ENCODE peak calls at places on chromosomes 2 and 18, in five cellular contexts. One of them, this sample, is unnamed.

GRCh38 chr2:180660881-180661280 is 319.5 kb upstream of the UBE2E3 start:
- DNase-seq in Panc1: no peak
- DNase-seq in upper lobe of left lung: no peak
- DNase-seq in astrocyte: no peak
- DNase-seq in MCF 10A: no peak
- DNase-seq in this sample: no peak

GRCh38 chr18:42545825-42546224 is 569.7 kb downstream of the RIT2 start:
- DNase-seq in Panc1: peak
- DNase-seq in upper lobe of left lung: no peak
- DNase-seq in astrocyte: peak
- DNase-seq in MCF 10A: peak
- DNase-seq in this sample: no peak

GRCh38 chr18:46756559-46757201 is at the start of gene ST8SIA5:
- DNase-seq in Panc1: no peak
- DNase-seq in upper lobe of left lung: peak
- DNase-seq in astrocyte: no peak
- DNase-seq in MCF 10A: no peak
- DNase-seq in this sample: no peak

GRCh38 chr2:39696072-39696471 is 30.4 kb downstream of the TMEM178A start:
- DNase-seq in Panc1: no peak
- DNase-seq in upper lobe of left lung: no peak
- DNase-seq in astrocyte: peak
- DNase-seq in MCF 10A: no peak
- DNase-seq in this sample: no peak

GRCh38 chr2:157443795-157444642 is at the start of gene CYTIP:
- DNase-seq in Panc1: no peak
- DNase-seq in upper lobe of left lung: no peak
- DNase-seq in astrocyte: no peak
- DNase-seq in MCF 10A: no peak
- DNase-seq in this sample: peak

GRCh38 chr2:239047420-239047819 is 199.5 kb downstream of the TWIST2 start:
- DNase-seq in Panc1: no peak
- DNase-seq in upper lobe of left lung: no peak
- DNase-seq in astrocyte: no peak
- DNase-seq in MCF 10A: no peak
- DNase-seq in this sample: no peak

GRCh38 chr2:3754795-3755194 is 51.4 kb downstream of the DCDC2C start:
- DNase-seq in Panc1: no peak
- DNase-seq in upper lobe of left lung: no peak
- DNase-seq in astrocyte: no peak
- DNase-seq in MCF 10A: no peak
- DNase-seq in this sample: no peak

GRCh38 chr2:234191819-234192407 is 141.4 kb downstream of the SPP2 start:
- DNase-seq in Panc1: no peak
- DNase-seq in upper lobe of left lung: no peak
- DNase-seq in astrocyte: peak
- DNase-seq in MCF 10A: peak
- DNase-seq in this sample: no peak

GRCh38 chr2:196259507-196260481 is 88.4 kb upstream of the STK17B start:
- DNase-seq in Panc1: no peak
- DNase-seq in upper lobe of left lung: no peak
- DNase-seq in astrocyte: peak
- DNase-seq in MCF 10A: no peak
- DNase-seq in this sample: no peak

GRCh38 chr2:182941939-182942338 is 75.5 kb upstream of the FRZB start:
- DNase-seq in Panc1: no peak
- DNase-seq in upper lobe of left lung: no peak
- DNase-seq in astrocyte: no peak
- DNase-seq in MCF 10A: no peak
- DNase-seq in this sample: no peak

GRCh38 chr2:202237787-202238233 is 587 bp downstream of the SUMO1 start:
- DNase-seq in Panc1: no peak
- DNase-seq in upper lobe of left lung: no peak
- DNase-seq in astrocyte: peak
- DNase-seq in MCF 10A: peak
- DNase-seq in this sample: no peak

GRCh38 chr18:6054443-6054842 is 159.1 kb upstream of the TMEM200C start:
- DNase-seq in Panc1: no peak
- DNase-seq in upper lobe of left lung: no peak
- DNase-seq in astrocyte: no peak
- DNase-seq in MCF 10A: no peak
- DNase-seq in this sample: no peak

GRCh38 chr2:11562476-11562875 is 28.6 kb downstream of the GREB1 start:
- DNase-seq in Panc1: no peak
- DNase-seq in upper lobe of left lung: peak
- DNase-seq in astrocyte: no peak
- DNase-seq in MCF 10A: no peak
- DNase-seq in this sample: no peak

GRCh38 chr2:74194799-74195198 is 3.6 kb upstream of the MTHFD2 start:
- DNase-seq in Panc1: no peak
- DNase-seq in upper lobe of left lung: no peak
- DNase-seq in astrocyte: no peak
- DNase-seq in MCF 10A: no peak
- DNase-seq in this sample: no peak

GRCh38 chr2:188466761-188467160 is 175.1 kb downstream of the GULP1 start:
- DNase-seq in Panc1: no peak
- DNase-seq in upper lobe of left lung: no peak
- DNase-seq in astrocyte: no peak
- DNase-seq in MCF 10A: no peak
- DNase-seq in this sample: no peak

DNA sequence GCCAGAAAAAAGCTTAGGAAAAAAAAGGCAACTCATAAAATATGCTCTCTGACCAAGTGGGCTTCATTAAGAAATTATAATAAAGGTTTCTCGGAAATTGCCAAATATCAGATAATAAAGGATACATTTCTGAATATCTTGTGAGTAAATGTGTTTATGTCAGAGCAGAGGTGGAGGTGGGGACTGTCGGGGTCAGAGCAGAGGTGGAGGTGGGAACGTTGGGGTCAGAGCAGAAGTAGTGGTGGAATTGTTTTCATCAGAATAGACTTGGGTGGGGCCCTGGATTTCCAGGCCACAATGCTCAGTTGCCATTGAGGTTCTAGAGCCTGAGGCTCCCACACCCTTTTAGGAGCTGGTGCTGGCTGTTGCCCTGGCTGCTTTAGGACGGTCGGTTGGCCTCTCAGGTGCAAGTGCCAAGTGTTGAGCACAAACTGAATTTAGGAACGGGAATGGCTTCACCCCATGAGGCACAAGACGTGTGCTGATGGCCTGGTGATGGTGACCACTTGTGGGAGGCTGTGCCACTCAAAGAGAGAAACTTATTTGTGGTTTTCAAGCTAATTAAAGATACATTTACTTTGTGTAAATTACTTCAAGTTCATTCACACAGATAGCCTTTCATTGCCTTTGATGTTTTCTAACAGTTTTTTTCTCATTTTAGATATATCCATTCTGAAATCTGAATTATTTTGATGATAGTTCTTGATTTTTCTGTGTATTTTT is 131.5 kb downstream of the ATP9B start:
- DNase-seq in Panc1: no peak
- DNase-seq in upper lobe of left lung: no peak
- DNase-seq in astrocyte: peak
- DNase-seq in MCF 10A: peak
- DNase-seq in this sample: no peak
- TF ChIP-seq CTCF in Panc1: no peak
- TF ChIP-seq CTCF in upper lobe of left lung: no peak
- TF ChIP-seq CTCF in astrocyte: no peak
- TF ChIP-seq CTCF in MCF 10A: no peak
- TF ChIP-seq CTCF in this sample: no peak

DNA sequence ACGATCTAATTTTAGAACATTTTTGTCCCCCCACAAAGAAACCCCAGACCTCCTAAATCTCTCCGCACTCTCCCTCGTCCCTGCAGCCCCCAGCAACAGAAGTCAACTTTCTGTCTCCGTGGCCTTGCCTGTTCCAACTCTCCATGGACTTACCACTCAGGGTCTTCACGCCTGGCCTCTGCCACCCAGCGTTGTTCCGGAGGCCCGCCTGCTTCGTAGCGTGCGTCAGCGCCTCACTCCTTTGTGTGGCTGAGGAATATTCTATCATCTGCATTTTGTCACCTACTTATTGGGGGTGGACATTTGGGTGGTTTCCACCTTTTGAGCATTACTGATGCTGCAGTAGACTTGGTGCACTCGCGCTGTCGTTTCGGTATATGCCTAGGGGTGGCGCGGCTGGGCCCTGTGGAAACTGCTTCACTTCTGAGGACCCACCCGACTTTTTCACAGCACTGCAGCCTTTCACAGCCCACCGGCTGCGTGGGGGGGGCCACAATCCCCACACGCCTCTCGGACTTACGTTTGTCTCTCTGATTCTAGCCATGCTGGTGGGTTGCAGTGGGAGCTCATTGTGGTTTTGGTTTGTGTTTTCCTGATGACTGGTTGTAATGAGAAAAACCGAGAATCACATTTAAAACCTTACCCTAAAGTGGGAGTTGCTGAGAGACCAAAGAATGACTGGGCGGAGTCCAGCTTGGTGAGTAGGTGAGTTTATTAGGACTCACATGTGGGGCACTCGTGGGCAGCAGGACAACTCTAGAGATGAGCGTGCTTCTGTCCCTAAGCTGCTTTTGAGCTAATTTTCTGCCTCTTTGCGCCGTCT is 1.4 kb upstream of the HSBP1L1 start:
- DNase-seq in Panc1: no peak
- DNase-seq in upper lobe of left lung: no peak
- DNase-seq in astrocyte: no peak
- DNase-seq in MCF 10A: no peak
- DNase-seq in this sample: no peak
- TF ChIP-seq CTCF in Panc1: no peak
- TF ChIP-seq CTCF in upper lobe of left lung: no peak
- TF ChIP-seq CTCF in astrocyte: no peak
- TF ChIP-seq CTCF in MCF 10A: no peak
- TF ChIP-seq CTCF in this sample: no peak

GRCh38 chr2:212711851-212712250 is 173.2 kb upstream of the ERBB4 start:
- DNase-seq in Panc1: peak
- DNase-seq in upper lobe of left lung: no peak
- DNase-seq in astrocyte: peak
- DNase-seq in MCF 10A: peak
- DNase-seq in this sample: no peak

GRCh38 chr2:212713681-212714080 is 175.1 kb upstream of the ERBB4 start:
- DNase-seq in Panc1: no peak
- DNase-seq in upper lobe of left lung: no peak
- DNase-seq in astrocyte: no peak
- DNase-seq in MCF 10A: no peak
- DNase-seq in this sample: no peak

GRCh38 chr2:212712466-212712865 is 173.9 kb upstream of the ERBB4 start:
- DNase-seq in Panc1: no peak
- DNase-seq in upper lobe of left lung: no peak
- DNase-seq in astrocyte: no peak
- DNase-seq in MCF 10A: no peak
- DNase-seq in this sample: no peak

GRCh38 chr2:212709287-212709686 is 170.7 kb upstream of the ERBB4 start:
- DNase-seq in Panc1: no peak
- DNase-seq in upper lobe of left lung: no peak
- DNase-seq in astrocyte: peak
- DNase-seq in MCF 10A: no peak
- DNase-seq in this sample: no peak

GRCh38 chr2:212712991-212713390 is 174.4 kb upstream of the ERBB4 start:
- DNase-seq in Panc1: no peak
- DNase-seq in upper lobe of left lung: no peak
- DNase-seq in astrocyte: peak
- DNase-seq in MCF 10A: no peak
- DNase-seq in this sample: no peak
- TF ChIP-seq CTCF in Panc1: no peak
- TF ChIP-seq CTCF in upper lobe of left lung: no peak
- TF ChIP-seq CTCF in astrocyte: no peak
- TF ChIP-seq CTCF in MCF 10A: no peak
- TF ChIP-seq CTCF in this sample: no peak

GRCh38 chr2:62923881-62924280 is 126.7 kb upstream of the OTX1 start:
- DNase-seq in Panc1: no peak
- DNase-seq in upper lobe of left lung: no peak
- DNase-seq in astrocyte: no peak
- DNase-seq in MCF 10A: no peak
- DNase-seq in this sample: no peak
- TF ChIP-seq CTCF in Panc1: no peak
- TF ChIP-seq CTCF in upper lobe of left lung: no peak
- TF ChIP-seq CTCF in astrocyte: no peak
- TF ChIP-seq CTCF in MCF 10A: no peak
- TF ChIP-seq CTCF in this sample: no peak

GRCh38 chr2:232339121-232340081 is 39.1 kb upstream of the ALPP start:
- DNase-seq in Panc1: no peak
- DNase-seq in upper lobe of left lung: no peak
- DNase-seq in astrocyte: no peak
- DNase-seq in MCF 10A: no peak
- DNase-seq in this sample: no peak
- TF ChIP-seq CTCF in Panc1: no peak
- TF ChIP-seq CTCF in upper lobe of left lung: no peak
- TF ChIP-seq CTCF in astrocyte: no peak
- TF ChIP-seq CTCF in MCF 10A: no peak
- TF ChIP-seq CTCF in this sample: no peak

GRCh38 chr2:219003267-219003634 is 10.0 kb upstream of the CRYBA2 start:
- DNase-seq in Panc1: no peak
- DNase-seq in upper lobe of left lung: no peak
- DNase-seq in astrocyte: no peak
- DNase-seq in MCF 10A: no peak
- DNase-seq in this sample: no peak
- TF ChIP-seq CTCF in Panc1: peak
- TF ChIP-seq CTCF in upper lobe of left lung: no peak
- TF ChIP-seq CTCF in astrocyte: no peak
- TF ChIP-seq CTCF in MCF 10A: no peak
- TF ChIP-seq CTCF in this sample: no peak

GRCh38 chr18:36769611-36770314 is 59.0 kb downstream of the TPGS2 start:
- DNase-seq in Panc1: no peak
- DNase-seq in upper lobe of left lung: peak
- DNase-seq in astrocyte: no peak
- DNase-seq in MCF 10A: peak
- DNase-seq in this sample: no peak
- TF ChIP-seq CTCF in Panc1: peak
- TF ChIP-seq CTCF in upper lobe of left lung: peak
- TF ChIP-seq CTCF in astrocyte: no peak
- TF ChIP-seq CTCF in MCF 10A: no peak
- TF ChIP-seq CTCF in this sample: no peak

This sample was measured in activated B cell treated with CpG ODN at 0.5 μM for 24 hours.